ENCODE peak calls at places on chromosomes 7 and 10, in four cellular contexts. R, I, P and Y are unnamed samples. For H3K27me3, the result is how much of the 10 kb centered on the place peaks cover.

GRCh38 chr7:111126987-111127386 is 36.1 kb downstream of the LRRN3 start:
- DNase-seq in R (no peak), I (peak), P (no peak), Y (no peak)

GRCh38 chr7:28984631-28985030 is 26.5 kb upstream of the TRIL start:
- DNase-seq in I (peak), P (peak), R (no peak), Y (peak)

GRCh38 chr7:96837583-96837982 is 127.9 kb upstream of the SEM1 start:
- DNase-seq in P (no peak), I (no peak), R (no peak), Y (no peak)

GRCh38 chr10:101091546-101092290 is 29.9 kb downstream of the KAZALD1 start:
- DNase-seq in I (no peak), P (no peak), R (no peak), Y (no peak)

GRCh38 chr10:70595566-70596016 is 7.0 kb downstream of the PRF1 start:
- DNase-seq in P (no peak), R (no peak), I (no peak), Y (no peak)

GRCh38 chr10:89332092-89332633 is 4.4 kb downstream of the IFIT3 start:
- DNase-seq in R (no peak), I (peak), P (peak), Y (peak)

GRCh38 chr10:131109291-131109690 is 202.2 kb downstream of the TCERG1L start:
- DNase-seq in P (no peak), I (no peak), R (no peak), Y (no peak)

GRCh38 chr10:124348801-124349200 is 69.9 kb downstream of the OAT start:
- DNase-seq in P (no peak), I (no peak), R (no peak), Y (no peak)

GRCh38 chr7:102061981-102062390 is 224.7 kb upstream of the SH2B2 start:
- DNase-seq in I (peak), R (no peak), P (no peak), Y (no peak)

GRCh38 chr10:69130251-69130650 is 6.3 kb downstream of the VPS26A start:
- DNase-seq in I (peak), R (no peak), P (no peak), Y (no peak)

GRCh38 chr10:69666756-69667155 is 36.7 kb downstream of the FAM241B start:
- DNase-seq in P (no peak), I (no peak), R (no peak), Y (no peak)

GRCh38 chr7:68984331-68984730 is 613.9 kb upstream of the AUTS2 start:
- DNase-seq in P (no peak), I (no peak), R (no peak), Y (no peak)

GRCh38 chr10:84012831-84013458 is 126.4 kb upstream of the GHITM start:
- DNase-seq in P (no peak), I (no peak), R (no peak), Y (no peak)
- H3K27me3 ChIP-seq in P (under half), I (under half), R (under half), Y (under half)

GRCh38 chr7:76234282-76234584 is 32.5 kb downstream of the SRRM3 start:
- DNase-seq in P (no peak), R (no peak), I (no peak), Y (no peak)
- H3K27me3 ChIP-seq in P (under half), R (under half), I (under half), Y (under half)

DNA sequence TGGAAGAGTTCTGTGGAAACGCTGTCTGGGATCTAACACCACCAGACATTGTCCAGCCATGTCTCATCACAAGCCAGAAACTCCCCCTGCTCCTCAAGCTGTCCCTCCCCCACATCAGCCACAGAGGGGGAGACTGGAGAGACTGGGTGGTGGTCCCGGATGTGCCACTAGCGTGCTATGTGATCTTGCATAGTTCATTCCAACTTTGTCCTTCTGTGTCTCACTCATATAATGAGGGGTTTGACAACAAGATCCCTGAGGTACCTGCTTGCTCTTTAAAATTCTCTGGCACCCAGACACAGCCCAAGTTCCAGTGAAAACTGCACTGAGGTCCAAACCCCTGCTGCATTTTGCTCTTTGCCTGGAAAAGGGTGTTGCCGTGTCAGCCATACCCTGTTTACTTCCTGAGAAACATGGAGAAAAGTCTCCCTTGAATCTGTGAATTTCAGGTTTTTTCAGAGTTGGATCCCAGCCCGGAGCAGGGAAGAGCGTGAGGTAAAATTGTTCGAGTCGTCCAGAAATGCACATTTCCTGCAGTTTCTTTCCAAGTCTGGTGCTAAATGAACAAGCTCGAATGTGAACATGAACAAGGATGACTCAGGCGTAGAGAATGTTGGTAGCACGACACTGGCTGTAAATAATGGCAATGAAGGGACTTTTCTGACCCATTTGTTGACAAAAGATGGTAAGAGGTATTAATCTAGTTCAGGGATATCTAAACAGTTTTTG is 156.6 kb downstream of the CCDC3 start:
- DNase-seq in R (peak), I (peak), P (peak), Y (peak)
- H3K27me3 ChIP-seq in R (under half), I (under half), P (under half), Y (under half)

DNA sequence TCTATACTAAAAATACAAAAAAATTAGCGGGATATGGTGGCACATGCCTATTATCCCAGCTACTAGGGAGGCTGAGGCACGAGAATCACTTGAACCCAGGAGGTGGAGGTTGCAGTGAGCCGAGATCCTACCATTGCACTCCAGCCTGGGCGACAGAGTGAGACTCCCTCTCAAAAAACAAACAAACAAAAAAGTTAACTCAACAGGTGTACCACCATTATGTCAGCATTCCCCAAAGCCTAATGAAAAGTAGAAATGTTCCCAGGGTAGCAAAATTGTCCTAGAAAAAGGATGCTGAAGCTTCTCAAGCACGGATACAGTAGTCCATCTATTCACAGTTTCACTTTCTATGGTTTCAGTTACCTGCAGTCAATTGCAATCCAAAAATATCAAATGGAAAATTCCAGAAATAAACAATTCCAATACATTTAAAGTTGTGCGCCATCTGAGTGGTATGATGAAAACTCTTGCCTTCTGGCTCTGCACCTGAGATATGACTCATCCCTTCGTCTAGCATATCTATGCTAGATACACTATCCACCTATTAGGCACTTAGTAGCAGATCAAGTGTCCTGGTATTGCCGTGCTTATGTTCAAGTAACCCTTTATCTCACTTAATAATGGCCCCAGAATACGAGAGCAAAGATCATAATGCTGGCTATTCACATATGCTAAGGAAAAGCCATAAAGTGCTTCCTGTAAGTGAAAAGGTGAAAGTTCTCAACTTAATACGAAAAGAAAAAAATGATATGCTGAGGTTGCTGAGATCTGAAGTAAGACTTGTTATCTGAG is 37.2 kb upstream of the SLC35G1 start:
- DNase-seq in I (no peak), R (no peak), P (no peak), Y (no peak)
- H3K27me3 ChIP-seq in I (under half), R (under half), P (under half), Y (under half)

DNA sequence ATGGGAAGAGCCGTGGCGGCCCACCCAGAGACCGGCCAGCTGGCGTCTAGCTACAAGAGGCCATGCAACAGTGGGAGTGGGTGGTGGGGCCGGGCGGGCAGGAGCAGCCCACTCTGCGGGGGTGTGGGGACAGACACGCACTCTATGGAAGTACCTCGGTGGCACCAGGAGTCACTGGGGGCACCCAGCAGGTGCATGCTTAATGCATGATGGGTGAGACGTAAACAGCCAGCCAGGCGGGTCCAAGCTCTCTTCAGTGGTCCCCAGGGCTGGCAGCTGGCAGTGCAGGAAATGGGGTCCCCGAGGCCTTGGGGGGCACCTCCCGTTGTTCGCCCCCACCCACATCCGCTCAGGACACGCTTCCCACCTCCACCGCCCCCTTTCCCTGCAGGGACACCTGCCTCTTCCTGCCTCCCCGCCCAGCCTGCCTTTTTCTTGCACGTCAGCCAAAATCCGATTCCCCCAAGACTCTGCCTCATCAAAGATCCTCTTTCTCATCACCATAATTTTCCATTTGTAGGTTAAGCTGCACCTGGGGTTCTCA is 22.5 kb upstream of the PSMG3 start:
- DNase-seq in R (no peak), I (no peak), P (no peak), Y (no peak)
- H3K27me3 ChIP-seq in R (half or more), I (half or more), P (under half), Y (under half)

DNA sequence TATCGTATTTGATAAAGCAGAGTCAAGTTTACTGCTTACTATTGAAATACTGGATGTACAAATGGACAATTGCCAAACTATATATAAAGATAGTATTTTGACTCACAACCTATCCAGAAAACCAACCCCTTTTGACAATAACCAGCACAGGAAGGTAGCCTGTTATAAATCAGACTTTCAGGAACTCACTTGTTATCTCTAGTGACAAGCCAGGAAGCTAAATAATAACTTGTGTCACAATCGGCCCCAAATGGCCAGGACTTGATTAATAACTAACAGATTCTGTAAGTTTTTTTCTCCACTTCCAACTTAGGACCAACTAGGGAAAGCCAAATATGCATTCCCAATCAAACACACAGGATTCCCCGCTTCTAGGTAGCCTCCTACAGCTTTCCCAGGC is 38.8 kb upstream of the SLC35G1 start:
- DNase-seq in R (no peak), P (no peak), I (no peak), Y (peak)
- H3K27me3 ChIP-seq in R (under half), P (under half), I (under half), Y (under half)

DNA sequence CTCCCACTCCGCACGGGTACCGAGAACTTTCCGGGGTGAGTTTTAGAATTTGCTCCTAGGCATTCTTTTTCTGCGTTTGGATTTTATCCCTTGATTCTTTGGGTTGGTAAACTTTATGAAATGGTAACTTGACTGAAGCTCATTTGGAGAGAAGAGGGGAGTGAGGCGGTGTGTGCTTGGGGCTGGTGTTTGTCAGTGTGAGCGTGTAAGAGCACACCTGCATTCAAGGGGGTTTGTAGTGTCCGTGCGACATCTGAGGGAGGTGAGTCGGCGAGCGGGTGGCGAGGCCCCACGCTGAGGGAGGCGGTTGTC is 2.4 kb upstream of the ZNF503 start:
- DNase-seq in R (no peak), P (no peak), I (no peak), Y (no peak)
- H3K27me3 ChIP-seq in R (under half), P (under half), I (under half), Y (half or more)